ENCODE peak calls at places on chromosomes 6 and 20, in eight cellular contexts. U, W, F, O, H, R, T and Y are unnamed samples.

GRCh38 chr20:53580376-53581111 is 13.1 kb downstream of the ZNF217 start:
- DNase-seq in U (peak; percentile 43), W (no peak), F (peak; percentile 70), O (no peak), H (no peak), R (no peak), T (no peak), Y (no peak)

GRCh38 chr6:10463491-10464481 is 48.9 kb upstream of the TFAP2A start:
- DNase-seq in U (no peak), W (no peak), F (peak; percentile 15), O (no peak), H (peak; percentile 41), R (no peak), T (no peak), Y (no peak)

GRCh38 chr6:82371799-82372508 is 8.3 kb downstream of the TPBG start:
- DNase-seq in U (peak; percentile 72), W (no peak), F (peak; percentile 24), O (no peak), H (no peak), R (no peak), T (no peak), Y (no peak)

GRCh38 chr6:19052219-19052618 is 665.1 kb downstream of the RNF144B start:
- DNase-seq in U (peak; percentile 67), W (no peak), F (peak; percentile 75), O (no peak), H (no peak), R (no peak), T (no peak), Y (no peak)

GRCh38 chr6:110999634-111000270 is 17.9 kb downstream of the RPF2 start:
- DNase-seq in U (peak; percentile 52), W (no peak), F (peak; percentile 61), O (no peak), H (peak; percentile 16), R (peak; percentile 31), T (peak; percentile 16), Y (no peak)

GRCh38 chr6:53335224-53335994 is 13.3 kb downstream of the ELOVL5 start:
- DNase-seq in U (no peak), W (no peak), F (no peak), O (no peak), H (peak; percentile 60), R (peak; percentile 93), T (no peak), Y (peak; percentile 77)

GRCh38 chr6:144286503-144287393 is 1.6 kb downstream of the UTRN start:
- DNase-seq in U (peak; percentile 86), W (no peak), F (peak; percentile 97), O (peak; percentile 27), H (peak; percentile 95), R (no peak), T (peak; percentile 85), Y (no peak)

GRCh38 chr20:46430921-46431712 is 24.7 kb upstream of the ELMO2 start:
- DNase-seq in U (no peak), W (no peak), F (no peak), O (no peak), H (no peak), R (no peak), T (peak; percentile 60), Y (no peak)

GRCh38 chr20:63440366-63440955 is 32.0 kb downstream of the KCNQ2 start:
- DNase-seq in U (no peak), W (no peak), F (no peak), O (no peak), H (no peak), R (no peak), T (no peak), Y (no peak)

GRCh38 chr6:152948150-152948768 is 34.6 kb downstream of the FBXO5 start:
- DNase-seq in U (peak; percentile 68), W (peak; percentile 49), F (peak; percentile 66), O (peak; percentile 49), H (peak; percentile 73), R (peak; percentile 53), T (peak; percentile 56), Y (peak; percentile 42)

GRCh38 chr6:133991096-133991593 is 38.1 kb downstream of the TBPL1 start:
- DNase-seq in U (peak; percentile 58), W (no peak), F (peak; percentile 83), O (no peak), H (no peak), R (no peak), T (no peak), Y (no peak)

GRCh38 chr6:124962617-124963415 is 579 bp downstream of the RNF217 start:
- DNase-seq in U (peak; percentile 65), W (no peak), F (peak; percentile 25), O (peak; percentile 26), H (peak; percentile 63), R (no peak), T (peak; percentile 56), Y (no peak)

GRCh38 chr6:124961784-124962611 is at the start of gene RNF217:
- DNase-seq in U (peak; percentile 77), W (no peak), F (peak; percentile 27), O (peak; percentile 34), H (peak; percentile 60), R (no peak), T (peak; percentile 74), Y (peak; percentile 9)

GRCh38 chr6:124964764-124965105 is 2.5 kb downstream of the RNF217 start:
- DNase-seq in U (peak; percentile 37), W (no peak), F (peak; percentile 23), O (no peak), H (peak; percentile 30), R (no peak), T (no peak), Y (no peak)

GRCh38 chr6:124964084-124964763 is 2.0 kb downstream of the RNF217 start:
- DNase-seq in U (peak; percentile 57), W (no peak), F (no peak), O (no peak), H (no peak), R (no peak), T (peak; percentile 8), Y (no peak)

GRCh38 chr6:124963416-124964083 is 1.3 kb downstream of the RNF217 start:
- DNase-seq in U (peak; percentile 68), W (no peak), F (peak; percentile 19), O (no peak), H (peak; percentile 52), R (no peak), T (no peak), Y (no peak)
- TF ChIP-seq EZH2phosphoT487 in U (no peak), W (no peak), F (no peak), O (no peak), H (no peak), R (no peak), T (no peak), Y (no peak)

DNA sequence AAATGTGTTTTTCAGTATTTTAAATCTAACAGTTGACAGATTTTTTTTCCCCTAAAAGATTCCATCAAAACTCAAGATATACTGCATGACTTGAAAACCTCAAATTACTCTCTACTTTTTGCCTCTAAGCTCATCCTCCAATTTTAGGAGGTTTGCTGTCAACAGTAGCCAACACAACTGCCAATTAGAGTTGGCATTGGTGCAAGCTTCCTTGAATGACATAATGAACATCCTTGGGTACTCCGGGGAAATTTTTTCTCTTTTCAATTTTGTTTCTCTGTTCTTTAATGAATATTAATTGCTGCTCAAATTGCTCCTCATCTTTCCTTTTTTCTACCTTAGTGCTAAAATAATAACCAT is 34.4 kb downstream of the SLC22A23 start:
- DNase-seq in U (no peak), W (no peak), F (no peak), O (no peak), H (no peak), R (no peak), T (no peak), Y (no peak)
- H3K4me1 ChIP-seq in U (peaks cover 61% of the 10 kb centered on the region), W (peaks cover 20% of the 10 kb centered on the region), F (peaks cover 53% of the 10 kb centered on the region), O (peaks cover 3% of the 10 kb centered on the region), H (peaks cover 90% of the 10 kb centered on the region), R (no peaks in the 10 kb centered on the region), T (peaks cover 29% of the 10 kb centered on the region), Y (no peaks in the 10 kb centered on the region)

GRCh38 chr6:3388786-3389185 is 68.1 kb downstream of the SLC22A23 start:
- DNase-seq in U (no peak), W (no peak), F (no peak), O (no peak), H (no peak), R (peak; percentile 3), T (no peak), Y (no peak)

GRCh38 chr6:3389390-3390167 is 67.3 kb downstream of the SLC22A23 start:
- DNase-seq in U (peak; percentile 95), W (no peak), F (no peak), O (no peak), H (no peak), R (no peak), T (no peak), Y (no peak)

GRCh38 chr6:3392059-3392458 is 64.8 kb downstream of the SLC22A23 start:
- DNase-seq in U (no peak), W (no peak), F (no peak), O (no peak), H (no peak), R (no peak), T (no peak), Y (no peak)

GRCh38 chr6:3392930-3393575 is 63.8 kb downstream of the SLC22A23 start:
- DNase-seq in U (no peak), W (no peak), F (no peak), O (no peak), H (no peak), R (no peak), T (no peak), Y (no peak)

DNA sequence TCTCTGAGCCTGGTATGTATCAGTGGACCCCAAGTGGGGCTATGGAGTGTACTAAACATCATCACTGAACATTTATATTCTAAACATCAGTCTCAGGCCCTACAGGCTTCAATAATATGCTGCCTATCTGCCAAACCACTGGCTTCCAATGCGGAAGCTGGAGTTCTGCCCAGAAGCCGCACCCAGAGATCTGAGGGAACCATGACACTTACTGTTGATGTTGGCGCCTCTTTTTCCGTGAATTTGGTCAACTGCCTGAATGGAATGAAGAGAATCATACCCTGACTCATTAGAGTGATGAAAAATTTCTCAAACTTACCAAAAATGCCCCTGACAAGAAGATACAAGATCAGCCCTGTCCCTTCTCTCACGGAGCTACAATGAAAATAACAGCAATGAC is 66.2 kb downstream of the SLC22A23 start:
- DNase-seq in U (peak; percentile 98), W (peak; percentile 80), F (peak; percentile 96), O (no peak), H (no peak), R (no peak), T (no peak), Y (no peak)
- TF ChIP-seq EZH2phosphoT487 in U (peak; percentile 76), W (no peak), F (no peak), O (no peak), H (no peak), R (no peak), T (no peak), Y (no peak)

GRCh38 chr6:137827977-137828815 is 38.9 kb upstream of the TNFAIP3 start:
- DNase-seq in U (no peak), W (no peak), F (no peak), O (no peak), H (no peak), R (no peak), T (no peak), Y (peak; percentile 61)

GRCh38 chr6:137830562-137830961 is 36.5 kb upstream of the TNFAIP3 start:
- DNase-seq in U (peak; percentile 45), W (no peak), F (no peak), O (no peak), H (no peak), R (no peak), T (no peak), Y (no peak)

GRCh38 chr6:137829641-137830083 is 37.4 kb upstream of the TNFAIP3 start:
- DNase-seq in U (peak; percentile 55), W (no peak), F (peak; percentile 79), O (no peak), H (no peak), R (no peak), T (no peak), Y (no peak)

GRCh38 chr6:137834508-137834907 is 32.6 kb upstream of the TNFAIP3 start:
- DNase-seq in U (no peak), W (no peak), F (no peak), O (no peak), H (no peak), R (no peak), T (no peak), Y (no peak)

GRCh38 chr6:137832110-137832509 is 34.9 kb upstream of the TNFAIP3 start:
- DNase-seq in U (peak; percentile 85), W (peak; percentile 73), F (peak; percentile 88), O (no peak), H (no peak), R (no peak), T (no peak), Y (no peak)
- H3K4me1 ChIP-seq in U (peaks cover 35% of the 10 kb centered on the region), W (peaks cover 48% of the 10 kb centered on the region), F (peaks cover 39% of the 10 kb centered on the region), O (no peaks in the 10 kb centered on the region), H (no peaks in the 10 kb centered on the region), R (no peaks in the 10 kb centered on the region), T (no peaks in the 10 kb centered on the region), Y (peaks cover 14% of the 10 kb centered on the region)